ENCODE peak calls at places on chromosomes 13 and 19, in five cellular contexts. H, A, O, W and Y are unnamed samples.

GRCh38 chr13:25046985-25047660 is 48.8 kb upstream of the PABPC3 start:
- DNase-seq in W (no peak), A (no peak), O (no peak), H (no peak), Y (no peak)

GRCh38 chr13:97945792-97946419 is 7.6 kb upstream of the IPO5 start:
- DNase-seq in O (no peak), A (no peak), W (no peak), H (no peak), Y (no peak)

GRCh38 chr13:58773280-58773859 is 1141.8 kb downstream of the PCDH17 start:
- DNase-seq in H (no peak), A (no peak), W (no peak), O (no peak), Y (no peak)

GRCh38 chr13:103100795-103101194 is 34.6 kb upstream of the SLC10A2 start:
- DNase-seq in O (no peak), A (no peak), W (no peak), H (no peak), Y (no peak)

GRCh38 chr13:24168392-24168750 is 7.9 kb downstream of the SPATA13 start:
- DNase-seq in O (no peak), A (no peak), H (no peak), W (no peak), Y (no peak)

GRCh38 chr13:27634791-27635190 is 13.1 kb downstream of the POLR1D start:
- DNase-seq in O (no peak), A (no peak), H (no peak), W (no peak), Y (no peak)

GRCh38 chr13:49214917-49215376 is 5.2 kb upstream of the MLNR start:
- DNase-seq in A (peak; percentile 68), O (no peak), W (peak; percentile 61), H (peak; percentile 52), Y (no peak)

GRCh38 chr13:105363747-105364177 is 1171.7 kb downstream of the EFNB2 start:
- DNase-seq in W (no peak), A (no peak), H (no peak), O (no peak), Y (no peak)

GRCh38 chr19:17086811-17087210 is 11.2 kb downstream of the MYO9B start:
- DNase-seq in H (no peak), O (no peak), W (no peak), A (no peak), Y (no peak)

GRCh38 chr19:54462072-54462712 is 1.4 kb downstream of the LENG9 start:
- DNase-seq in H (no peak), A (no peak), W (no peak), O (no peak), Y (peak; percentile 69)

GRCh38 chr13:47126432-47126831 is 229.6 kb upstream of the HTR2A start:
- DNase-seq in W (no peak), A (no peak), O (no peak), H (no peak), Y (no peak)

GRCh38 chr19:4803736-4804695 is 12.5 kb downstream of the FEM1A start:
- DNase-seq in O (no peak), W (peak; percentile 69), H (peak; percentile 54), A (peak; percentile 54), Y (peak; percentile 80)

GRCh38 chr19:45780146-45780447 is 2.2 kb downstream of the DMPK start:
- DNase-seq in A (no peak), H (no peak), W (no peak), O (no peak), Y (no peak)

GRCh38 chr19:3275068-3275582 is 50.7 kb downstream of the CELF5 start:
- DNase-seq in H (no peak), W (no peak), A (no peak), O (no peak), Y (peak; percentile 70)

GRCh38 chr13:64471916-64472315 is 2758.2 kb downstream of the PCDH9 start:
- DNase-seq in O (no peak), H (no peak), W (no peak), A (no peak), Y (no peak)

GRCh38 chr13:41411536-41411935 is 45.8 kb upstream of the RGCC start:
- DNase-seq in W (no peak), H (no peak), A (no peak), O (no peak), Y (no peak)

GRCh38 chr19:12265921-12266704 is 28.6 kb downstream of the ZNF44 start:
- DNase-seq in A (no peak), W (no peak), O (no peak), H (no peak), Y (no peak)

GRCh38 chr19:18939922-18940775 is 868 bp downstream of the HOMER3 start:
- DNase-seq in A (peak; percentile 67), W (no peak), H (no peak), O (peak; percentile 46), Y (no peak)

GRCh38 chr13:47679391-47679790 is 321.7 kb downstream of the SUCLA2 start:
- DNase-seq in A (no peak), H (no peak), O (no peak), W (no peak), Y (no peak)

GRCh38 chr13:100300708-100301107 is 211.8 kb downstream of the PCCA start:
- DNase-seq in O (no peak), W (no peak), A (no peak), H (no peak), Y (no peak)

GRCh38 chr13:54484166-54484565 is 1455.6 kb downstream of the OLFM4 start:
- DNase-seq in O (no peak), W (no peak), H (no peak), A (no peak), Y (no peak)

GRCh38 chr13:42484396-42484795 is 89.6 kb upstream of the TNFSF11 start:
- DNase-seq in O (no peak), W (no peak), H (no peak), A (no peak), Y (no peak)

GRCh38 chr19:38395381-38396127 is 7.1 kb downstream of the SPRED3 start:
- DNase-seq in W (peak; percentile 70), A (no peak), O (no peak), H (no peak), Y (no peak)

GRCh38 chr13:30037766-30038165 is 187.3 kb upstream of the UBL3 start:
- DNase-seq in H (no peak), W (no peak), O (no peak), A (no peak), Y (no peak)

GRCh38 chr13:24133396-24133795 is 27.1 kb upstream of the SPATA13 start:
- DNase-seq in O (no peak), A (no peak), H (no peak), W (no peak), Y (no peak)

GRCh38 chr13:33099860-33100259 is 83.6 kb downstream of the KL start:
- DNase-seq in W (no peak), H (no peak), O (no peak), A (no peak), Y (no peak)
- H3K27ac ChIP-seq in W (no peak overlapping the region), H (no peak overlapping the region), O (no peak overlapping the region), A (no peak overlapping the region), Y (no peak overlapping the region)

DNA sequence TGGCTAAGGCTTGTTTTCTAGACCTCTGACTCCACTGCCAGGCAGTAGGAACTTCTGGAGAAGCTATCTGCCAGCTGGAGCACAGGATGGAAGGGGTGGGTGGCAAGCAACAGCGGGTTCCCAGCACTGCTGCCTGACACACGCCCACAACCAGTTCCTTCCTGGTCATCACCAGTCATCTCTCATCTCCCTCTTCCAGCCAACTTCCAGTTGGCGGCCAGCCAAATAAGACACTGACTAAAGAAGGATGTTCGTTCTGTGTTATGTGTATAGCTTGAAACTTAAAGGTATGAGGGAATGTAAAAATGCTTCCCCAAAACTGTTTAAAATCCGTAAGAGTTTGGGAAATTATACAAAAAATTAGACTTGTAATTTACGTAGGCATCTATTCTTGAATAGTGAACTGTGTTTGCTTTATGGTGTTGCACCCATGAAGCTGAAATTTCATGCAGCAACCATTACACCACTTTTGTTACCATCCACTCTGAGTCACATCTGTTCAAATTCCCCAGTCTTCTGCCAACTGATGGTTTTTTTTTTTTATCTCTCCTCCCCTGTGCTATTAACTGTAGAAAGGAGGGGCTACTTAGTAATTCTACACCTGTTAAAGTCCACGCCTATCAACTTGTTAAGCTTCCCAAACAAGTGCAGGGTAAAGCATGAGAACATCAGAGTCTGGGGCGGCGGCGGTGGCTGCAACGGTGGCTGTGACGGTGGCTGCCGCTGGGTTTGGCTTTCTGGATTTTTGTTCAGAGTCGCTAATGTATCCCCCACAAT is 86.2 kb upstream of the FRY start:
- DNase-seq in O (peak; percentile 66), A (peak; percentile 82), W (no peak), H (peak; percentile 58), Y (peak; percentile 76)
- H3K4me3 ChIP-seq in O (peak overlapping the region; percentile 31), A (peak overlapping the region; percentile 5), W (no peak overlapping the region), H (no peak overlapping the region), Y (peak overlapping the region; percentile 41)

GRCh38 chr19:41971363-41971762 is 12.2 kb upstream of the RABAC1 start:
- DNase-seq in W (no peak), O (no peak), A (no peak), H (no peak), Y (no peak)

GRCh38 chr19:41967056-41967783 is 8.1 kb upstream of the RABAC1 start:
- DNase-seq in H (no peak), O (no peak), A (no peak), W (no peak), Y (no peak)

GRCh38 chr19:41969772-41970458 is 10.8 kb upstream of the RABAC1 start:
- DNase-seq in O (no peak), A (no peak), H (no peak), W (no peak), Y (no peak)

GRCh38 chr19:41968751-41969150 is 9.6 kb upstream of the RABAC1 start:
- DNase-seq in O (no peak), H (no peak), W (no peak), A (no peak), Y (no peak)

DNA sequence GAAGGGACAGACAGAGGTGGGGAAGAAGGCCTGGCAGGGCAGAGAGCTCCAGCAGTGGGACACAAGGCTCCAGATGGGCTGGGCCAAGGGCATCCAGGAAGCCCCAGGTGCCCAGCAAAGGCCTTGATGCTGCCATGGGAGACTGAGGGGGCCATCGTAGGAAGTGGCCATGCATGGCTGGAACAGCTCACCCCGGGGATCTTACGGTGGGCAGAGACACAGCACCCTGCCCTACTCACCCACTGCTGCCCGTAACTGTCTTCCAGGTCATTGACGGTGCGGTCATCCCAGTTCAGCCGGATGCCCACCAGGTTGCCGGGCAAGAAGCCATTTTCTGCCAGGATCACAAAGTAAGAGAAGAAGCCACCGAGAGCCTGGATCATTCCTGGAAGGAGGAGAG is 10.1 kb upstream of the RABAC1 start:
- DNase-seq in H (no peak), W (no peak), A (no peak), O (no peak), Y (no peak)
- H3K4me1 ChIP-seq in H (no peaks in the 10 kb centered on the region), W (no peaks in the 10 kb centered on the region), A (no peaks in the 10 kb centered on the region), O (no peaks in the 10 kb centered on the region), Y (no peaks in the 10 kb centered on the region)

DNA sequence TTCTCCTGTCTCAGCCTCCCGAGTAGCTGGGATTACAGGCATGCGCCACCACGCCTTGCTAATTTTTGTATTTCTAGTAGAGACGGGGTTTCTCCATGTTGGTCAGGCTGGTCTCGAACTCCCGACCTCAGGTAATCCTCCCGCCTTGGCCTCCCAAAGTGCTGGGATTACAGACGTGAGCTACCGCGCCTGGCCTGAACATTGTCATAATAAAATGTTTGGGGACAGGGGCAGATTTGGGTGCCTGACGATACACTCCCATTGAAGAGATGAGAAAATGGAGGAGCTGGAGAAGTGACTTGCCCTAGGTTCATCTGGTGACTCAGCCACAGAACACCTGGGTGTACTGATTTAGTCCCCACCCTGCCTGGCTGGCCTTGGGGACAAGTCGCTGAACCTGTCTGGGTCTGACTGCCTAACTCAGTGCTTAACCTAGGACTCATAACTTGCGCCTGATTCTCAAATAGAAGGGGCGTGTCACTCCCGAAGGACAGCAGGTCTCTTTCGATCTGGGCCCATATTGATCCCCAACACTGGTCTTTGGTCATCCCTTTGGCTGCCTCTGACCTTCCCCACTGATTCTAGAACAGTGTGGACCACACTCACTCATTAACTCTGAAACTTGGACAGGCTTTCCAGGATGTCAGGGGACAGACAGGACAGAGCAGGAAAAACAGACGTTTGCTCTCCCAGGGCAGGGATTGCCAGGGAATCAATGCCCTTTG is 7.6 kb upstream of the BICRA start:
- DNase-seq in O (no peak), A (no peak), H (no peak), W (no peak), Y (peak; percentile 78)
- H3K27ac ChIP-seq in O (peak overlapping the region; percentile 85), A (peak overlapping the region; percentile 88), H (peak overlapping the region; percentile 91), W (peak overlapping the region; percentile 80), Y (peak overlapping the region; percentile 43)